ENCODE peak calls at places on chromosomes 13 and 19, in eight cellular contexts. N is stimulated activated CD4-positive, alpha-beta T cell treated with anti-CD3 and anti-CD28 coated beads, Interleukin-15, amount 100 ng/mL, for 24 hours; M is HT1080; S is WERI-Rb-1; Q is nucleus accumbens; L is activated CD4-positive, alpha-beta T cell treated with anti-CD3 and anti-CD28 coated beads, Interleukin-2, amount 50 U/mL, for 1 hour; Z is activated naive CD4-positive, alpha-beta T cell; I is CD4-positive, alpha-beta memory T cell. H is an unnamed sample.

GRCh38 chr13:41674246-41674645 is 216.9 kb downstream of the RGCC start:
- DNase-seq in N (no peak), M (no peak), S (no peak), Q (no peak), L (no peak), Z (no peak), I (no peak), H (no peak)

GRCh38 chr13:51432576-51432975 is 20.3 kb downstream of the INTS6 start:
- DNase-seq in N (no peak), M (no peak), S (no peak), Q (no peak), L (no peak), Z (no peak), I (no peak), H (no peak)

GRCh38 chr13:106566682-106567420 is 1.1 kb downstream of the ARGLU1 start:
- DNase-seq in N (peak; percentile 59), M (peak; percentile 64), S (peak; percentile 84), Q (peak; percentile 45), L (no peak), Z (no peak), I (peak; percentile 51), H (peak; percentile 7)

GRCh38 chr13:27481766-27482165 is 31.4 kb upstream of the MTIF3 start:
- DNase-seq in N (peak; percentile 51), M (peak; percentile 59), S (peak; percentile 89), Q (no peak), L (peak; percentile 6), Z (no peak), I (no peak), H (peak; percentile 72)

GRCh38 chr19:30173593-30174356 is 198.4 kb upstream of the ZNF536 start:
- DNase-seq in N (no peak), M (no peak), S (no peak), Q (no peak), L (no peak), Z (no peak), I (no peak), H (no peak)

GRCh38 chr19:2552859-2553258 is 76.9 kb downstream of the GADD45B start:
- DNase-seq in N (peak; percentile 71), M (peak; percentile 19), S (no peak), Q (no peak), L (peak; percentile 31), Z (no peak), I (peak; percentile 80), H (no peak)

GRCh38 chr19:49889687-49890348 is 6.9 kb downstream of the IL4I1 start:
- DNase-seq in N (peak; percentile 83), M (no peak), S (no peak), Q (peak; percentile 29), L (peak; percentile 72), Z (peak; percentile 54), I (peak; percentile 77), H (no peak)

GRCh38 chr13:36559388-36559787 is 114.4 kb upstream of the SERTM1 start:
- DNase-seq in N (no peak), M (no peak), S (no peak), Q (no peak), L (no peak), Z (no peak), I (no peak), H (no peak)

GRCh38 chr19:56567274-56568120 is at the start of gene ZNF470:
- DNase-seq in N (peak; percentile 94), M (peak; percentile 66), S (peak; percentile 96), Q (peak; percentile 89), L (peak; percentile 85), Z (peak; percentile 72), I (peak; percentile 86), H (peak; percentile 60)

GRCh38 chr13:62510906-62511655 is 1095.4 kb upstream of the PCDH20 start:
- DNase-seq in N (no peak), M (no peak), S (no peak), Q (no peak), L (no peak), Z (no peak), I (no peak), H (peak; percentile 72)

GRCh38 chr13:35599385-35599784 is 122.9 kb upstream of the MAB21L1 start:
- DNase-seq in N (no peak), M (no peak), S (peak; percentile 64), Q (no peak), L (no peak), Z (no peak), I (no peak), H (no peak)

GRCh38 chr13:84802073-84802472 is 919.8 kb upstream of the SLITRK1 start:
- DNase-seq in N (no peak), M (no peak), S (no peak), Q (no peak), L (no peak), Z (no peak), I (no peak), H (no peak)

GRCh38 chr19:38090561-38090960 is 133.5 kb downstream of the DPF1 start:
- DNase-seq in N (no peak), M (no peak), S (no peak), Q (peak; percentile 35), L (no peak), Z (no peak), I (no peak), H (no peak)

GRCh38 chr13:47672982-47673670 is 327.9 kb downstream of the SUCLA2 start:
- DNase-seq in N (no peak), M (peak; percentile 49), S (no peak), Q (no peak), L (no peak), Z (no peak), I (no peak), H (no peak)

GRCh38 chr13:53126803-53127202 is 98.2 kb downstream of the OLFM4 start:
- DNase-seq in N (no peak), M (no peak), S (no peak), Q (no peak), L (no peak), Z (no peak), I (no peak), H (no peak)

GRCh38 chr19:928471-929259 is 2.8 kb downstream of the ARID3A start:
- DNase-seq in N (no peak), M (no peak), S (peak; percentile 62), Q (no peak), L (no peak), Z (no peak), I (no peak), H (no peak)

GRCh38 chr13:51525567-51526165 is 58.6 kb upstream of the WDFY2 start:
- DNase-seq in N (no peak), M (peak; percentile 71), S (no peak), Q (no peak), L (no peak), Z (no peak), I (no peak), H (no peak)

GRCh38 chr19:1063030-1063908 is 3.7 kb upstream of the ARHGAP45 start:
- DNase-seq in N (peak; percentile 64), M (no peak), S (peak; percentile 40), Q (no peak), L (peak; percentile 69), Z (peak; percentile 35), I (peak; percentile 88), H (no peak)

GRCh38 chr13:114226088-114226487 is 8.6 kb upstream of the CDC16 start:
- DNase-seq in N (no peak), M (no peak), S (no peak), Q (no peak), L (peak; percentile 16), Z (peak; percentile 12), I (no peak), H (no peak)

GRCh38 chr13:30725331-30726085 is 9.8 kb upstream of the ALOX5AP start:
- DNase-seq in N (no peak), M (no peak), S (peak; percentile 24), Q (no peak), L (no peak), Z (no peak), I (no peak), H (no peak)

GRCh38 chr13:51154029-51154555 is 43.0 kb upstream of the C13orf42 start:
- DNase-seq in N (peak; percentile 36), M (peak; percentile 45), S (no peak), Q (no peak), L (no peak), Z (no peak), I (no peak), H (no peak)

GRCh38 chr13:20873348-20873747 is 29.2 kb downstream of the XPO4 start:
- DNase-seq in N (no peak), M (peak; percentile 72), S (no peak), Q (no peak), L (no peak), Z (no peak), I (no peak), H (no peak)

GRCh38 chr13:46617382-46617781 is 64.4 kb downstream of the LRCH1 start:
- DNase-seq in N (no peak), M (no peak), S (no peak), Q (no peak), L (no peak), Z (no peak), I (no peak), H (no peak)

GRCh38 chr13:43572601-43573360 is 214.0 kb downstream of the ENOX1 start:
- DNase-seq in N (no peak), M (peak; percentile 27), S (no peak), Q (no peak), L (no peak), Z (no peak), I (peak; percentile 30), H (no peak)

GRCh38 chr19:18131841-18132596 is 20.9 kb upstream of the PIK3R2 start:
- DNase-seq in N (peak; percentile 35), M (no peak), S (peak; percentile 79), Q (no peak), L (no peak), Z (no peak), I (no peak), H (no peak)

GRCh38 chr13:110640591-110641029 is 25.3 kb downstream of the NAXD start:
- DNase-seq in N (no peak), M (no peak), S (no peak), Q (no peak), L (no peak), Z (no peak), I (no peak), H (no peak)

GRCh38 chr13:112748947-112749346 is 59.1 kb downstream of the ATP11A start:
- DNase-seq in N (no peak), M (no peak), S (no peak), Q (peak; percentile 34), L (no peak), Z (no peak), I (no peak), H (no peak)

GRCh38 chr19:18513868-18514267 is 8.0 kb downstream of the ELL start:
- DNase-seq in N (no peak), M (no peak), S (no peak), Q (no peak), L (no peak), Z (no peak), I (no peak), H (no peak)

GRCh38 chr13:112643759-112644459 is 45.9 kb upstream of the ATP11A start:
- DNase-seq in N (no peak), M (peak; percentile 33), S (no peak), Q (no peak), L (no peak), Z (no peak), I (no peak), H (no peak)

GRCh38 chr13:18947376-18947977 is 234.1 kb downstream of the TUBA3C start:
- DNase-seq in N (no peak), M (no peak), S (no peak), Q (no peak), L (no peak), Z (no peak), I (no peak), H (no peak)

GRCh38 chr19:15330801-15331418 is 1.4 kb downstream of the BRD4 start:
- DNase-seq in N (no peak), M (no peak), S (no peak), Q (no peak), L (no peak), Z (no peak), I (peak; percentile 60), H (no peak)

GRCh38 chr13:73079359-73079758 is 20.6 kb downstream of the KLF5 start:
- DNase-seq in N (no peak), M (no peak), S (no peak), Q (no peak), L (no peak), Z (no peak), I (no peak), H (no peak)

GRCh38 chr13:20331949-20332348 is 99.8 kb upstream of the GJB6 start:
- DNase-seq in N (no peak), M (no peak), S (no peak), Q (no peak), L (no peak), Z (no peak), I (no peak), H (no peak)

GRCh38 chr13:59236979-59237378 is 926.7 kb downstream of the DIAPH3 start:
- DNase-seq in N (no peak), M (no peak), S (no peak), Q (no peak), L (no peak), Z (no peak), I (no peak), H (no peak)

H was measured in iPS DF 19.7.